ENCODE peak calls at places on chromosomes 12 and 14, in nine cellular contexts. Q, J, D, K, I, V, Z, R and T are unnamed samples.

GRCh38 chr12:65822732-65823480 is 1.4 kb upstream of the HMGA2 start:
- DNase-seq in Q (no peak), J (no peak), D (no peak), K (peak; percentile 71), I (no peak), V (no peak), Z (no peak), R (no peak), T (peak; percentile 15)

GRCh38 chr14:103762547-103762946 is 46.9 kb downstream of the ZFYVE21 start:
- DNase-seq in Q (no peak), J (no peak), D (no peak), K (no peak), I (no peak), V (no peak), Z (no peak), R (no peak), T (no peak)

GRCh38 chr12:106681210-106681609 is 93.3 kb upstream of the RIC8B start:
- DNase-seq in Q (no peak), J (no peak), D (no peak), K (no peak), I (no peak), V (no peak), Z (no peak), R (no peak), T (no peak)

GRCh38 chr12:102811125-102811737 is 105.8 kb downstream of the PAH start:
- DNase-seq in Q (peak; percentile 15), J (no peak), D (no peak), K (no peak), I (peak; percentile 57), V (no peak), Z (no peak), R (peak; percentile 29), T (peak; percentile 55)

GRCh38 chr12:132077322-132078100 is 66.6 kb downstream of the DDX51 start:
- DNase-seq in Q (no peak), J (no peak), D (no peak), K (no peak), I (no peak), V (no peak), Z (no peak), R (no peak), T (no peak)

GRCh38 chr12:52526511-52526951 is 6.3 kb upstream of the KRT5 start:
- DNase-seq in Q (no peak), J (no peak), D (no peak), K (no peak), I (no peak), V (peak; percentile 13), Z (no peak), R (no peak), T (no peak)

GRCh38 chr12:116434155-116435065 is 124.8 kb upstream of the MAP1LC3B2 start:
- DNase-seq in Q (peak; percentile 78), J (no peak), D (peak; percentile 87), K (peak; percentile 80), I (peak; percentile 46), V (peak; percentile 92), Z (peak; percentile 61), R (no peak), T (peak; percentile 83)

GRCh38 chr14:42027271-42027670 is 420.6 kb downstream of the LRFN5 start:
- DNase-seq in Q (no peak), J (no peak), D (no peak), K (no peak), I (no peak), V (no peak), Z (no peak), R (no peak), T (no peak)

GRCh38 chr14:33950320-33951182 is at the start of gene EGLN3:
- DNase-seq in Q (peak; percentile 85), J (peak; percentile 68), D (peak; percentile 80), K (peak; percentile 64), I (peak; percentile 90), V (peak; percentile 81), Z (peak; percentile 92), R (no peak), T (peak; percentile 81)

GRCh38 chr12:95766356-95767019 is 24.1 kb downstream of the NTN4 start:
- DNase-seq in Q (no peak), J (no peak), D (no peak), K (peak; percentile 57), I (no peak), V (no peak), Z (no peak), R (no peak), T (no peak)

GRCh38 chr14:77598366-77599050 is 17.9 kb downstream of the SPTLC2 start:
- DNase-seq in Q (no peak), J (no peak), D (no peak), K (no peak), I (no peak), V (no peak), Z (no peak), R (no peak), T (no peak)

GRCh38 chr14:85731198-85731597 is 201.3 kb downstream of the FLRT2 start:
- DNase-seq in Q (no peak), J (no peak), D (no peak), K (peak; percentile 83), I (no peak), V (no peak), Z (no peak), R (no peak), T (no peak)

GRCh38 chr12:76284816-76285750 is 63.1 kb downstream of the BBS10 start:
- DNase-seq in Q (no peak), J (no peak), D (no peak), K (peak; percentile 42), I (no peak), V (no peak), Z (no peak), R (no peak), T (no peak)

GRCh38 chr14:92572050-92572449 is 58.5 kb downstream of the RIN3 start:
- DNase-seq in Q (no peak), J (no peak), D (no peak), K (no peak), I (no peak), V (no peak), Z (no peak), R (no peak), T (no peak)

GRCh38 chr12:69500631-69501030 is 30.4 kb downstream of the FRS2 start:
- DNase-seq in Q (peak; percentile 59), J (no peak), D (no peak), K (peak; percentile 61), I (no peak), V (no peak), Z (no peak), R (no peak), T (no peak)

GRCh38 chr14:100317897-100318808 is 5.0 kb upstream of the SLC25A47 start:
- DNase-seq in Q (no peak), J (no peak), D (peak; percentile 84), K (peak; percentile 14), I (peak; percentile 71), V (peak; percentile 64), Z (peak; percentile 68), R (peak; percentile 73), T (peak; percentile 69)

GRCh38 chr14:50083467-50084337 is 32.7 kb downstream of the VCPKMT start:
- DNase-seq in Q (no peak), J (no peak), D (no peak), K (no peak), I (no peak), V (no peak), Z (no peak), R (no peak), T (no peak)

GRCh38 chr12:47299586-47299985 is 219.8 kb upstream of the AMIGO2 start:
- DNase-seq in Q (no peak), J (no peak), D (no peak), K (no peak), I (no peak), V (no peak), Z (no peak), R (no peak), T (no peak)

GRCh38 chr12:47303207-47303606 is 223.4 kb upstream of the AMIGO2 start:
- DNase-seq in Q (no peak), J (no peak), D (no peak), K (peak; percentile 78), I (no peak), V (no peak), Z (no peak), R (no peak), T (no peak)

GRCh38 chr12:47305464-47305863 is 225.7 kb upstream of the AMIGO2 start:
- DNase-seq in Q (no peak), J (no peak), D (no peak), K (no peak), I (no peak), V (no peak), Z (no peak), R (no peak), T (no peak)

GRCh38 chr12:47304161-47304560 is 224.4 kb upstream of the AMIGO2 start:
- DNase-seq in Q (peak; percentile 55), J (no peak), D (no peak), K (no peak), I (no peak), V (no peak), Z (no peak), R (no peak), T (no peak)

DNA sequence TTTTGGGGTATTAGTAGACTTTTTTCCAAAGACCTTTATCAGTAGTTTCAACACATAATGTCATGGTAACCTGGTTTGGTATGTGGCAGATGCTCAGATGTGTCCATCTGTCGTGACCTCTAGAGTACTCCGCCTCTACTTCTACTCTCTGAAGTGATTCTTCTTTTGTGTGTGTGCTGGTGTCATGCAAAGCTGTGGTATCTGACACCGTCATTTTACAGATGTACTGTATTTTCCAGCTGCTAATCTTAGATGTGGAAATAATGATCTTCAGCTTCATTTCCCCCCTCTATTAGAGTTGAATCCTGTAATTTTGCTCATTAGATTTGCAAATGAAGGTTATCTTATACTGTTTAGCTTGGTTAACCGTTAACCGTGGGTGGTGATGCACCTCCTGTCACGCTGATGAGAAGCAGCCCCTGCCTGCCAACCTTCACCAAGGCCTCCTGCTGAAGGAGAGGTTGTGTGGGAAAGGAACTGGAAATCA is 222.4 kb upstream of the AMIGO2 start:
- DNase-seq in Q (no peak), J (no peak), D (no peak), K (no peak), I (peak; percentile 33), V (no peak), Z (no peak), R (peak; percentile 19), T (no peak)
- H3K27ac ChIP-seq in Q (no peak overlapping the region), J (no peak overlapping the region), D (no peak overlapping the region), K (peak overlapping the region; percentile 97), I (no peak overlapping the region), V (no peak overlapping the region), Z (no peak overlapping the region), R (no peak overlapping the region), T (no peak overlapping the region)

GRCh38 chr14:98886982-98887381 is 385.0 kb downstream of the BCL11B start:
- DNase-seq in Q (peak; percentile 44), J (no peak), D (no peak), K (no peak), I (no peak), V (no peak), Z (no peak), R (no peak), T (no peak)
- H3K27ac ChIP-seq in Q (peak overlapping the region; percentile 23), J (no peak overlapping the region), D (no peak overlapping the region), K (no peak overlapping the region), I (no peak overlapping the region), V (no peak overlapping the region), Z (no peak overlapping the region), R (no peak overlapping the region), T (no peak overlapping the region)

GRCh38 chr12:57618966-57619433 is 7.8 kb downstream of the ARHGEF25 start:
- DNase-seq in Q (no peak), J (no peak), D (no peak), K (no peak), I (no peak), V (no peak), Z (no peak), R (no peak), T (no peak)
- H3K27ac ChIP-seq in Q (no peak overlapping the region), J (no peak overlapping the region), D (no peak overlapping the region), K (no peak overlapping the region), I (no peak overlapping the region), V (no peak overlapping the region), Z (no peak overlapping the region), R (no peak overlapping the region), T (no peak overlapping the region)

GRCh38 chr12:1083086-1083887 is 92.3 kb downstream of the ERC1 start:
- DNase-seq in Q (no peak), J (no peak), D (no peak), K (peak; percentile 54), I (no peak), V (no peak), Z (no peak), R (no peak), T (no peak)
- H3K27ac ChIP-seq in Q (no peak overlapping the region), J (no peak overlapping the region), D (no peak overlapping the region), K (peak overlapping the region; percentile 17), I (no peak overlapping the region), V (peak overlapping the region; percentile 80), Z (no peak overlapping the region), R (no peak overlapping the region), T (no peak overlapping the region)